ENCODE peak calls at places on chromosomes 3 and 15, in five cellular contexts. V, I, G, C and S are unnamed samples.

GRCh38 chr3:185713015-185713414 is 111.8 kb downstream of the IGF2BP2 start:
- DNase-seq in V (no peak), I (no peak), G (no peak), C (no peak), S (no peak)

GRCh38 chr15:97196066-97197027 is 764.2 kb upstream of the ARRDC4 start:
- DNase-seq in V (no peak), I (no peak), G (no peak), C (no peak), S (no peak)

GRCh38 chr3:64730651-64731050 is 42.9 kb upstream of the ADAMTS9 start:
- DNase-seq in V (no peak), I (no peak), G (no peak), C (no peak), S (no peak)

GRCh38 chr3:45988804-45989203 is 6.8 kb downstream of the FYCO1 start:
- DNase-seq in V (peak; percentile 4), I (no peak), G (peak; percentile 72), C (no peak), S (no peak)

GRCh38 chr3:45742432-45743089 is 53.4 kb downstream of the SACM1L start:
- DNase-seq in V (no peak), I (no peak), G (no peak), C (no peak), S (no peak)

GRCh38 chr3:110413807-110414748 is 657.5 kb upstream of the NECTIN3 start:
- DNase-seq in V (no peak), I (no peak), G (peak; percentile 77), C (no peak), S (no peak)

GRCh38 chr15:69612112-69612511 is 159.5 kb downstream of the RPLP1 start:
- DNase-seq in V (no peak), I (no peak), G (no peak), C (no peak), S (no peak)

GRCh38 chr15:34644061-34644460 is 60.6 kb upstream of the GOLGA8B start:
- DNase-seq in V (no peak), I (no peak), G (peak; percentile 87), C (no peak), S (no peak)

GRCh38 chr3:54347933-54348332 is 225.6 kb downstream of the CACNA2D3 start:
- DNase-seq in V (no peak), I (no peak), G (no peak), C (no peak), S (no peak)

DNA sequence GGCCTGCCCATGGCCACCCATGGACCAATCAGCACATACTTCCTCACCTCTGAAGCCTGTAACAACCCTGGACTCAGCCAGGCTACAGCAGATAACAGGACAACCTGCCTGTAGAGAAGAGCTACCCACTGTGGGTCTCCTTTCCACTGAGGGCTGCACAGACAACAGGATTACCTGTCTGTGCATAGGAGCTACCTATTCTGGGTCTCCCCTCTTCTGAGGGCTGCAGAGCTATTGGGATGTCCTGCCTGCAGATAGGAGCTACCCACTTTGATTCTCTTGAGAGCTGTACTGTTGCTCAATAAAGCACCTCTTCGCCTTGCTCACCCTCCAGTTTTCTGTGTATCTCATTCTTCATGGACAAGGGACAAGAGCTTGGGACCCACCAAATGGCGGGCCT is 23.8 kb upstream of the CHST2 start:
- DNase-seq in V (no peak), I (no peak), G (no peak), C (no peak), S (no peak)
- H3K9me3 ChIP-seq in V (no peaks in the 10 kb centered on the region), I (peaks cover 4% of the 10 kb centered on the region), G (no peaks in the 10 kb centered on the region), C (no peaks in the 10 kb centered on the region), S (no peaks in the 10 kb centered on the region)

DNA sequence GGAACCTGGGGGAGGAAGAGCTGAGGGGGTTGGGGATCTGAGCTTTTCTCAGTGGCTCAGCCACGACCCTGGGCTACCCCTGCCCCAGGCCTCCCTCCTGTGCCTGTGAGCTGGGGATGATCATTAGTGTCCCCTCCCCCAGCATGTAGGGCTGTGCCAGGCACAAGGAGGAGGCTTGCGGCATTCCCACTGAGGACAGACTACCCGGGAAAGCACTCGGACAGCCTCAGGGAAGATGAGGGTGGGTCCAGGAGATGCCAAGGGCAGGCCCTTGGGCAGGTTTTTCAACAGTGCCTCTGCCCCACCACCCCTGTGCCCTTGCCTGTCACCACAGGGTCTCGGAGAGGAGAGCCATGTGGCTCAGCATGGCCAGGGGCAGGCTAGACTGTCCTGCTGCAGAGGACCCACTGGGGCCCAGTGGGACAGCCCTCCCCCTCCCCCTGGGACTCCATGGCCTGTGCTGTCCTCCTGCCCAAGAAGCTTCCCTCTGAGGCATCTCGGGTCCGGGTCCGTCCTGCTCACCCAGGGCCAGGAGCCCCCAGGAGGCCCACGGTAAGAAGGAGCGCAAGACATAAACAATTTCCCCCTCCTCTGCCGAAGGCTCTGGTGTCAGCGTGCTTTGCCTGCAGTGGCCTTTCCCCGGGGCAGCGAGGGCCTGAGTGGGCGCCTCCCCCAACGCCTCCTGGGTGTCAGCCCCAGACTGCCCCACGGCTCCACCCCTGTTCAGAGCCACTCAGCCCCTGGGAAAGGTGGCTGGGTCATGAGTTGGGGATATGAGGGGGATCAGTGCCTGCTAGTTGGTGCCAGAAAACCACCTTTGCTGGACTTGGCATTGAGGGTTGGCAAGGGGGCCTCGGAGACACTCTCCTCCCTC is 192.5 kb downstream of the GOLGA6L6 start:
- DNase-seq in V (no peak), I (peak; percentile 29), G (no peak), C (peak; percentile 22), S (peak; percentile 14)
- H3K9me3 ChIP-seq in V (peaks cover 92% of the 10 kb centered on the region), I (peaks cover 13% of the 10 kb centered on the region), G (peaks cover 25% of the 10 kb centered on the region), C (no peaks in the 10 kb centered on the region), S (no peaks in the 10 kb centered on the region)

GRCh38 chr3:160754855-160755747 is 930 bp upstream of the PPM1L start:
- DNase-seq in V (peak; percentile 88), I (peak; percentile 93), G (peak; percentile 93), C (peak; percentile 86), S (peak; percentile 89)

GRCh38 chr3:160758929-160759577 is 3.0 kb downstream of the PPM1L start:
- DNase-seq in V (no peak), I (no peak), G (no peak), C (no peak), S (no peak)

GRCh38 chr3:160755776-160756304 is at the start of gene PPM1L:
- DNase-seq in V (peak; percentile 7), I (peak; percentile 59), G (peak; percentile 31), C (peak; percentile 64), S (peak; percentile 60)

GRCh38 chr3:160756907-160757623 is 1.0 kb downstream of the PPM1L start:
- DNase-seq in V (no peak), I (no peak), G (no peak), C (peak; percentile 21), S (no peak)

DNA sequence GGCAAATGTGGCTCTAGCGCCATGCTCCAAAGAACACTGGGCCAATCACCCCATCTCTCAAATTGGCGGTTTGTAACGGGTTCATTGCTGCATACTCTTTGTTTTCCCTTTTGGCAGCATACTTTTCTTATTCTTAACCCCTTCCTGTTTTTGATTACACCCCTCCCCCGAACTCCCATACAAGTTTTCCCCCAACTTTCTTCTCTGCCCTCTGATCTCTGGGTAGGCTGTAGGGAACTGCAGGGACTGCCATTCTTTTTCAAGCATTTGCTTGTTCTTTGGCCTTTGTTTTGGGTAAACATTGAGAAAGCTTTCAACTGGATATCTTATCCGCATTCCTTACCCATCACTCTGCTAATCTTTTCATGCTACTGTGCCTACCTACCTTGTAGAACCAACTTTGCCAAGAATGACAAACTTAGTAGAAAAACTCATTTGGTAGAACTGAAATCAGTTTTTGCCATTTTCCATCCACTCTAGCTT is 1.6 kb downstream of the PPM1L start:
- DNase-seq in V (no peak), I (no peak), G (no peak), C (no peak), S (no peak)
- H3K9me3 ChIP-seq in V (no peaks in the 10 kb centered on the region), I (no peaks in the 10 kb centered on the region), G (no peaks in the 10 kb centered on the region), C (no peaks in the 10 kb centered on the region), S (no peaks in the 10 kb centered on the region)

GRCh38 chr3:196796317-196796716 is 56.7 kb downstream of the PAK2 start:
- DNase-seq in V (no peak), I (no peak), G (no peak), C (no peak), S (no peak)

GRCh38 chr3:196794467-196794866 is 54.8 kb downstream of the PAK2 start:
- DNase-seq in V (no peak), I (no peak), G (no peak), C (no peak), S (no peak)

GRCh38 chr3:196792771-196793170 is 53.1 kb downstream of the PAK2 start:
- DNase-seq in V (no peak), I (no peak), G (no peak), C (no peak), S (no peak)

GRCh38 chr3:196790636-196791035 is 51.0 kb downstream of the PAK2 start:
- DNase-seq in V (no peak), I (no peak), G (no peak), C (no peak), S (no peak)

GRCh38 chr3:196793224-196793623 is 53.6 kb downstream of the PAK2 start:
- DNase-seq in V (peak; percentile 29), I (no peak), G (peak; percentile 66), C (no peak), S (no peak)
- H3K9me3 ChIP-seq in V (no peaks in the 10 kb centered on the region), I (no peaks in the 10 kb centered on the region), G (no peaks in the 10 kb centered on the region), C (no peaks in the 10 kb centered on the region), S (no peaks in the 10 kb centered on the region)

DNA sequence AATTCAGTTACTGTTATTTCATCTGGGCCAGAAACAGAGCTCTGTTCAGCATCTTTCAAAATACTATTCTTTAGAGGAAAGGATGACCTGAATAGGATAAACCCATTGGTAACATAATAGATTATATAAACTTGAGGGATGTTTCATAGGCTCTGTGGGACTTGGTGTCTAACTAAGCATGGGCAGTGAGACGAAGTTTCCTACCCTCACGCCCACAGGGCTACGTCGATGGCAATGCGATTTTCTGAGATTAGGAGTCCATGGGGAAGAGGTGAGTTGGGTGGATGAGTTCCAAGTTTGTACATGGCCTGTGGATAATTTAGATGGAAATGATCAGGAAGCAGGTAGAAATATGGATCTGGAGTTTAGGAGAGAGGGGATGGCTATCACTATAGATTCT is 115.2 kb upstream of the TBL1XR1 start:
- DNase-seq in V (no peak), I (no peak), G (no peak), C (no peak), S (no peak)
- H3K9me3 ChIP-seq in V (peaks cover 6% of the 10 kb centered on the region), I (no peaks in the 10 kb centered on the region), G (no peaks in the 10 kb centered on the region), C (no peaks in the 10 kb centered on the region), S (no peaks in the 10 kb centered on the region)